ENCODE peak calls at places on chromosomes 13 and 19, in ten cellular contexts. One of them, this sample, is unnamed.

GRCh38 chr19:5961969-5962945 is 15.7 kb downstream of the RANBP3 start:
- DNase-seq in transverse colon: peak
- DNase-seq in cardiac fibroblast: peak
- DNase-seq in activated B cell treated with CpG ODN at 0.5 μM for 24 hours: no peak
- DNase-seq in activated CD4-positive, CD25-positive, alpha-beta regulatory T cell: peak
- DNase-seq in putamen: no peak
- DNase-seq in left cardiac atrium: peak
- DNase-seq in NCI-H524 treated with DMSO at 0.1 percent for 48 hours: no peak
- DNase-seq in stimulated activated CD4-positive, alpha-beta T cell treated with anti-CD3 and anti-CD28 coated beads, Interleukin-4, amount 100 ng/mL, for 48 hours: no peak
- DNase-seq in left lung: no peak
- DNase-seq in this sample: peak

GRCh38 chr13:107993239-107993948 is 221.9 kb downstream of the LIG4 start:
- DNase-seq in transverse colon: no peak
- DNase-seq in cardiac fibroblast: no peak
- DNase-seq in activated B cell treated with CpG ODN at 0.5 μM for 24 hours: no peak
- DNase-seq in activated CD4-positive, CD25-positive, alpha-beta regulatory T cell: no peak
- DNase-seq in putamen: no peak
- DNase-seq in left cardiac atrium: no peak
- DNase-seq in NCI-H524 treated with DMSO at 0.1 percent for 48 hours: no peak
- DNase-seq in stimulated activated CD4-positive, alpha-beta T cell treated with anti-CD3 and anti-CD28 coated beads, Interleukin-4, amount 100 ng/mL, for 48 hours: no peak
- DNase-seq in left lung: no peak
- DNase-seq in this sample: no peak

GRCh38 chr13:23898101-23898500 is 799 bp upstream of the C1QTNF9B start:
- DNase-seq in transverse colon: peak
- DNase-seq in cardiac fibroblast: peak
- DNase-seq in activated B cell treated with CpG ODN at 0.5 μM for 24 hours: no peak
- DNase-seq in activated CD4-positive, CD25-positive, alpha-beta regulatory T cell: no peak
- DNase-seq in putamen: no peak
- DNase-seq in left cardiac atrium: no peak
- DNase-seq in NCI-H524 treated with DMSO at 0.1 percent for 48 hours: no peak
- DNase-seq in stimulated activated CD4-positive, alpha-beta T cell treated with anti-CD3 and anti-CD28 coated beads, Interleukin-4, amount 100 ng/mL, for 48 hours: no peak
- DNase-seq in left lung: no peak
- DNase-seq in this sample: no peak

GRCh38 chr13:98200211-98200878 is 23.3 kb upstream of the RNF113B start:
- DNase-seq in transverse colon: no peak
- DNase-seq in cardiac fibroblast: no peak
- DNase-seq in activated B cell treated with CpG ODN at 0.5 μM for 24 hours: no peak
- DNase-seq in activated CD4-positive, CD25-positive, alpha-beta regulatory T cell: no peak
- DNase-seq in putamen: no peak
- DNase-seq in left cardiac atrium: no peak
- DNase-seq in NCI-H524 treated with DMSO at 0.1 percent for 48 hours: no peak
- DNase-seq in stimulated activated CD4-positive, alpha-beta T cell treated with anti-CD3 and anti-CD28 coated beads, Interleukin-4, amount 100 ng/mL, for 48 hours: no peak
- DNase-seq in left lung: no peak
- DNase-seq in this sample: no peak

GRCh38 chr19:23404676-23405075 is 9.4 kb upstream of the ZNF91 start:
- DNase-seq in transverse colon: no peak
- DNase-seq in cardiac fibroblast: no peak
- DNase-seq in activated B cell treated with CpG ODN at 0.5 μM for 24 hours: no peak
- DNase-seq in activated CD4-positive, CD25-positive, alpha-beta regulatory T cell: no peak
- DNase-seq in putamen: no peak
- DNase-seq in left cardiac atrium: no peak
- DNase-seq in NCI-H524 treated with DMSO at 0.1 percent for 48 hours: no peak
- DNase-seq in stimulated activated CD4-positive, alpha-beta T cell treated with anti-CD3 and anti-CD28 coated beads, Interleukin-4, amount 100 ng/mL, for 48 hours: no peak
- DNase-seq in left lung: no peak
- DNase-seq in this sample: no peak

GRCh38 chr19:18460313-18460712 is 22.4 kb upstream of the ISYNA1 start:
- DNase-seq in transverse colon: peak
- DNase-seq in cardiac fibroblast: peak
- DNase-seq in activated B cell treated with CpG ODN at 0.5 μM for 24 hours: no peak
- DNase-seq in activated CD4-positive, CD25-positive, alpha-beta regulatory T cell: no peak
- DNase-seq in putamen: no peak
- DNase-seq in left cardiac atrium: peak
- DNase-seq in NCI-H524 treated with DMSO at 0.1 percent for 48 hours: no peak
- DNase-seq in stimulated activated CD4-positive, alpha-beta T cell treated with anti-CD3 and anti-CD28 coated beads, Interleukin-4, amount 100 ng/mL, for 48 hours: no peak
- DNase-seq in left lung: peak
- DNase-seq in this sample: peak

GRCh38 chr19:4359627-4360000 is 16.3 kb downstream of the MPND start:
- DNase-seq in transverse colon: no peak
- DNase-seq in cardiac fibroblast: no peak
- DNase-seq in activated B cell treated with CpG ODN at 0.5 μM for 24 hours: no peak
- DNase-seq in activated CD4-positive, CD25-positive, alpha-beta regulatory T cell: no peak
- DNase-seq in putamen: no peak
- DNase-seq in left cardiac atrium: no peak
- DNase-seq in NCI-H524 treated with DMSO at 0.1 percent for 48 hours: no peak
- DNase-seq in stimulated activated CD4-positive, alpha-beta T cell treated with anti-CD3 and anti-CD28 coated beads, Interleukin-4, amount 100 ng/mL, for 48 hours: no peak
- DNase-seq in left lung: no peak
- DNase-seq in this sample: no peak

GRCh38 chr13:45132384-45133064 is 12.2 kb downstream of the GTF2F2 start:
- DNase-seq in transverse colon: no peak
- DNase-seq in cardiac fibroblast: no peak
- DNase-seq in activated B cell treated with CpG ODN at 0.5 μM for 24 hours: no peak
- DNase-seq in activated CD4-positive, CD25-positive, alpha-beta regulatory T cell: no peak
- DNase-seq in putamen: no peak
- DNase-seq in left cardiac atrium: no peak
- DNase-seq in NCI-H524 treated with DMSO at 0.1 percent for 48 hours: no peak
- DNase-seq in stimulated activated CD4-positive, alpha-beta T cell treated with anti-CD3 and anti-CD28 coated beads, Interleukin-4, amount 100 ng/mL, for 48 hours: no peak
- DNase-seq in left lung: no peak
- DNase-seq in this sample: no peak

GRCh38 chr19:16957151-16957662 is 68.4 kb downstream of the F2RL3 start:
- DNase-seq in transverse colon: no peak
- DNase-seq in cardiac fibroblast: peak
- DNase-seq in activated B cell treated with CpG ODN at 0.5 μM for 24 hours: no peak
- DNase-seq in activated CD4-positive, CD25-positive, alpha-beta regulatory T cell: no peak
- DNase-seq in putamen: no peak
- DNase-seq in left cardiac atrium: no peak
- DNase-seq in NCI-H524 treated with DMSO at 0.1 percent for 48 hours: no peak
- DNase-seq in stimulated activated CD4-positive, alpha-beta T cell treated with anti-CD3 and anti-CD28 coated beads, Interleukin-4, amount 100 ng/mL, for 48 hours: no peak
- DNase-seq in left lung: no peak
- DNase-seq in this sample: peak

GRCh38 chr19:10044390-10044789 is 31.1 kb downstream of the RDH8 start:
- DNase-seq in transverse colon: no peak
- DNase-seq in cardiac fibroblast: no peak
- DNase-seq in activated B cell treated with CpG ODN at 0.5 μM for 24 hours: no peak
- DNase-seq in activated CD4-positive, CD25-positive, alpha-beta regulatory T cell: no peak
- DNase-seq in putamen: no peak
- DNase-seq in left cardiac atrium: no peak
- DNase-seq in NCI-H524 treated with DMSO at 0.1 percent for 48 hours: no peak
- DNase-seq in stimulated activated CD4-positive, alpha-beta T cell treated with anti-CD3 and anti-CD28 coated beads, Interleukin-4, amount 100 ng/mL, for 48 hours: no peak
- DNase-seq in left lung: no peak
- DNase-seq in this sample: no peak

GRCh38 chr13:40682449-40683240 is 16.2 kb upstream of the FOXO1 start:
- DNase-seq in transverse colon: no peak
- DNase-seq in cardiac fibroblast: peak
- DNase-seq in activated B cell treated with CpG ODN at 0.5 μM for 24 hours: no peak
- DNase-seq in activated CD4-positive, CD25-positive, alpha-beta regulatory T cell: no peak
- DNase-seq in putamen: no peak
- DNase-seq in left cardiac atrium: no peak
- DNase-seq in NCI-H524 treated with DMSO at 0.1 percent for 48 hours: no peak
- DNase-seq in stimulated activated CD4-positive, alpha-beta T cell treated with anti-CD3 and anti-CD28 coated beads, Interleukin-4, amount 100 ng/mL, for 48 hours: no peak
- DNase-seq in left lung: no peak
- DNase-seq in this sample: no peak

GRCh38 chr19:34759218-34759917 is 13.6 kb downstream of the ZNF599 start:
- DNase-seq in transverse colon: no peak
- DNase-seq in cardiac fibroblast: no peak
- DNase-seq in activated B cell treated with CpG ODN at 0.5 μM for 24 hours: no peak
- DNase-seq in activated CD4-positive, CD25-positive, alpha-beta regulatory T cell: no peak
- DNase-seq in putamen: no peak
- DNase-seq in left cardiac atrium: no peak
- DNase-seq in NCI-H524 treated with DMSO at 0.1 percent for 48 hours: no peak
- DNase-seq in stimulated activated CD4-positive, alpha-beta T cell treated with anti-CD3 and anti-CD28 coated beads, Interleukin-4, amount 100 ng/mL, for 48 hours: no peak
- DNase-seq in left lung: no peak
- DNase-seq in this sample: no peak

GRCh38 chr19:57165846-57166245 is 1.4 kb downstream of the DUXA start:
- DNase-seq in transverse colon: no peak
- DNase-seq in cardiac fibroblast: peak
- DNase-seq in activated B cell treated with CpG ODN at 0.5 μM for 24 hours: no peak
- DNase-seq in activated CD4-positive, CD25-positive, alpha-beta regulatory T cell: no peak
- DNase-seq in putamen: no peak
- DNase-seq in left cardiac atrium: no peak
- DNase-seq in NCI-H524 treated with DMSO at 0.1 percent for 48 hours: no peak
- DNase-seq in stimulated activated CD4-positive, alpha-beta T cell treated with anti-CD3 and anti-CD28 coated beads, Interleukin-4, amount 100 ng/mL, for 48 hours: no peak
- DNase-seq in left lung: no peak
- DNase-seq in this sample: no peak

GRCh38 chr13:21229241-21230024 is 53.0 kb downstream of the MRPL57 start:
- DNase-seq in transverse colon: no peak
- DNase-seq in cardiac fibroblast: no peak
- DNase-seq in activated B cell treated with CpG ODN at 0.5 μM for 24 hours: no peak
- DNase-seq in activated CD4-positive, CD25-positive, alpha-beta regulatory T cell: no peak
- DNase-seq in putamen: no peak
- DNase-seq in left cardiac atrium: no peak
- DNase-seq in NCI-H524 treated with DMSO at 0.1 percent for 48 hours: no peak
- DNase-seq in stimulated activated CD4-positive, alpha-beta T cell treated with anti-CD3 and anti-CD28 coated beads, Interleukin-4, amount 100 ng/mL, for 48 hours: no peak
- DNase-seq in left lung: no peak
- DNase-seq in this sample: no peak

GRCh38 chr13:99629641-99630040 is 128.4 kb downstream of the TM9SF2 start:
- DNase-seq in transverse colon: no peak
- DNase-seq in cardiac fibroblast: no peak
- DNase-seq in activated B cell treated with CpG ODN at 0.5 μM for 24 hours: no peak
- DNase-seq in activated CD4-positive, CD25-positive, alpha-beta regulatory T cell: no peak
- DNase-seq in putamen: no peak
- DNase-seq in left cardiac atrium: no peak
- DNase-seq in NCI-H524 treated with DMSO at 0.1 percent for 48 hours: no peak
- DNase-seq in stimulated activated CD4-positive, alpha-beta T cell treated with anti-CD3 and anti-CD28 coated beads, Interleukin-4, amount 100 ng/mL, for 48 hours: no peak
- DNase-seq in left lung: no peak
- DNase-seq in this sample: no peak

GRCh38 chr13:59391696-59392095 is 772.0 kb downstream of the DIAPH3 start:
- DNase-seq in transverse colon: peak
- DNase-seq in cardiac fibroblast: peak
- DNase-seq in activated B cell treated with CpG ODN at 0.5 μM for 24 hours: no peak
- DNase-seq in activated CD4-positive, CD25-positive, alpha-beta regulatory T cell: peak
- DNase-seq in putamen: peak
- DNase-seq in left cardiac atrium: peak
- DNase-seq in NCI-H524 treated with DMSO at 0.1 percent for 48 hours: no peak
- DNase-seq in stimulated activated CD4-positive, alpha-beta T cell treated with anti-CD3 and anti-CD28 coated beads, Interleukin-4, amount 100 ng/mL, for 48 hours: no peak
- DNase-seq in left lung: no peak
- DNase-seq in this sample: peak

GRCh38 chr13:31913459-31913858 is 118.1 kb upstream of the FRY start:
- DNase-seq in transverse colon: no peak
- DNase-seq in cardiac fibroblast: peak
- DNase-seq in activated B cell treated with CpG ODN at 0.5 μM for 24 hours: no peak
- DNase-seq in activated CD4-positive, CD25-positive, alpha-beta regulatory T cell: no peak
- DNase-seq in putamen: no peak
- DNase-seq in left cardiac atrium: no peak
- DNase-seq in NCI-H524 treated with DMSO at 0.1 percent for 48 hours: no peak
- DNase-seq in stimulated activated CD4-positive, alpha-beta T cell treated with anti-CD3 and anti-CD28 coated beads, Interleukin-4, amount 100 ng/mL, for 48 hours: no peak
- DNase-seq in left lung: no peak
- DNase-seq in this sample: no peak

GRCh38 chr13:110471156-110471832 is 90.2 kb downstream of the RAB20 start:
- DNase-seq in transverse colon: peak
- DNase-seq in cardiac fibroblast: peak
- DNase-seq in activated B cell treated with CpG ODN at 0.5 μM for 24 hours: peak
- DNase-seq in activated CD4-positive, CD25-positive, alpha-beta regulatory T cell: no peak
- DNase-seq in putamen: no peak
- DNase-seq in left cardiac atrium: no peak
- DNase-seq in NCI-H524 treated with DMSO at 0.1 percent for 48 hours: no peak
- DNase-seq in stimulated activated CD4-positive, alpha-beta T cell treated with anti-CD3 and anti-CD28 coated beads, Interleukin-4, amount 100 ng/mL, for 48 hours: no peak
- DNase-seq in left lung: no peak
- DNase-seq in this sample: peak

GRCh38 chr13:19782049-19782726 is 557 bp downstream of the PSPC1 start:
- DNase-seq in transverse colon: peak
- DNase-seq in cardiac fibroblast: peak
- DNase-seq in activated B cell treated with CpG ODN at 0.5 μM for 24 hours: peak
- DNase-seq in activated CD4-positive, CD25-positive, alpha-beta regulatory T cell: peak
- DNase-seq in putamen: peak
- DNase-seq in left cardiac atrium: peak
- DNase-seq in NCI-H524 treated with DMSO at 0.1 percent for 48 hours: no peak
- DNase-seq in stimulated activated CD4-positive, alpha-beta T cell treated with anti-CD3 and anti-CD28 coated beads, Interleukin-4, amount 100 ng/mL, for 48 hours: peak
- DNase-seq in left lung: peak
- DNase-seq in this sample: peak

GRCh38 chr19:46659151-46660007 is 1.6 kb downstream of the DACT3 start:
- DNase-seq in transverse colon: peak
- DNase-seq in cardiac fibroblast: no peak
- DNase-seq in activated B cell treated with CpG ODN at 0.5 μM for 24 hours: no peak
- DNase-seq in activated CD4-positive, CD25-positive, alpha-beta regulatory T cell: no peak
- DNase-seq in putamen: no peak
- DNase-seq in left cardiac atrium: no peak
- DNase-seq in NCI-H524 treated with DMSO at 0.1 percent for 48 hours: no peak
- DNase-seq in stimulated activated CD4-positive, alpha-beta T cell treated with anti-CD3 and anti-CD28 coated beads, Interleukin-4, amount 100 ng/mL, for 48 hours: no peak
- DNase-seq in left lung: peak
- DNase-seq in this sample: peak

GRCh38 chr19:49506575-49507105 is 5.8 kb upstream of the FCGRT start:
- DNase-seq in transverse colon: peak
- DNase-seq in cardiac fibroblast: peak
- DNase-seq in activated B cell treated with CpG ODN at 0.5 μM for 24 hours: peak
- DNase-seq in activated CD4-positive, CD25-positive, alpha-beta regulatory T cell: peak
- DNase-seq in putamen: no peak
- DNase-seq in left cardiac atrium: peak
- DNase-seq in NCI-H524 treated with DMSO at 0.1 percent for 48 hours: no peak
- DNase-seq in stimulated activated CD4-positive, alpha-beta T cell treated with anti-CD3 and anti-CD28 coated beads, Interleukin-4, amount 100 ng/mL, for 48 hours: peak
- DNase-seq in left lung: no peak
- DNase-seq in this sample: peak

GRCh38 chr13:113548778-113549621 is 35.6 kb upstream of the TFDP1 start:
- DNase-seq in transverse colon: peak
- DNase-seq in cardiac fibroblast: no peak
- DNase-seq in activated B cell treated with CpG ODN at 0.5 μM for 24 hours: no peak
- DNase-seq in activated CD4-positive, CD25-positive, alpha-beta regulatory T cell: no peak
- DNase-seq in putamen: no peak
- DNase-seq in left cardiac atrium: no peak
- DNase-seq in NCI-H524 treated with DMSO at 0.1 percent for 48 hours: no peak
- DNase-seq in stimulated activated CD4-positive, alpha-beta T cell treated with anti-CD3 and anti-CD28 coated beads, Interleukin-4, amount 100 ng/mL, for 48 hours: no peak
- DNase-seq in left lung: peak
- DNase-seq in this sample: no peak

GRCh38 chr13:79781829-79782540 is 301.0 kb downstream of the NDFIP2 start:
- DNase-seq in transverse colon: no peak
- DNase-seq in cardiac fibroblast: no peak
- DNase-seq in activated B cell treated with CpG ODN at 0.5 μM for 24 hours: no peak
- DNase-seq in activated CD4-positive, CD25-positive, alpha-beta regulatory T cell: no peak
- DNase-seq in putamen: no peak
- DNase-seq in left cardiac atrium: no peak
- DNase-seq in NCI-H524 treated with DMSO at 0.1 percent for 48 hours: no peak
- DNase-seq in stimulated activated CD4-positive, alpha-beta T cell treated with anti-CD3 and anti-CD28 coated beads, Interleukin-4, amount 100 ng/mL, for 48 hours: no peak
- DNase-seq in left lung: no peak
- DNase-seq in this sample: no peak

GRCh38 chr13:105655046-105655445 is 880.4 kb downstream of the EFNB2 start:
- DNase-seq in transverse colon: no peak
- DNase-seq in cardiac fibroblast: peak
- DNase-seq in activated B cell treated with CpG ODN at 0.5 μM for 24 hours: no peak
- DNase-seq in activated CD4-positive, CD25-positive, alpha-beta regulatory T cell: no peak
- DNase-seq in putamen: no peak
- DNase-seq in left cardiac atrium: no peak
- DNase-seq in NCI-H524 treated with DMSO at 0.1 percent for 48 hours: no peak
- DNase-seq in stimulated activated CD4-positive, alpha-beta T cell treated with anti-CD3 and anti-CD28 coated beads, Interleukin-4, amount 100 ng/mL, for 48 hours: no peak
- DNase-seq in left lung: no peak
- DNase-seq in this sample: no peak

GRCh38 chr19:5397804-5398692 is 57.2 kb upstream of the ZNRF4 start:
- DNase-seq in transverse colon: no peak
- DNase-seq in cardiac fibroblast: no peak
- DNase-seq in activated B cell treated with CpG ODN at 0.5 μM for 24 hours: no peak
- DNase-seq in activated CD4-positive, CD25-positive, alpha-beta regulatory T cell: no peak
- DNase-seq in putamen: no peak
- DNase-seq in left cardiac atrium: no peak
- DNase-seq in NCI-H524 treated with DMSO at 0.1 percent for 48 hours: no peak
- DNase-seq in stimulated activated CD4-positive, alpha-beta T cell treated with anti-CD3 and anti-CD28 coated beads, Interleukin-4, amount 100 ng/mL, for 48 hours: no peak
- DNase-seq in left lung: no peak
- DNase-seq in this sample: peak

This sample was measured in adrenal gland.